ENCODE peak calls at places on chromosomes 13 and 19, in seven cellular contexts. H, Q, S, U, C, D and G are unnamed samples.

GRCh38 chr13:29196409-29197074 is 376.4 kb downstream of the MTUS2 start:
- DNase-seq in H (no peak), Q (no peak), S (peak; percentile 73), U (no peak), C (no peak), D (no peak), G (no peak)

GRCh38 chr13:30143671-30144400 is 163.5 kb downstream of the KATNAL1 start:
- DNase-seq in H (no peak), Q (no peak), S (peak; percentile 54), U (no peak), C (no peak), D (peak; percentile 57), G (no peak)

GRCh38 chr13:26370495-26370990 is 116.6 kb downstream of the CDK8 start:
- DNase-seq in H (no peak), Q (no peak), S (no peak), U (no peak), C (no peak), D (peak; percentile 2), G (no peak)

GRCh38 chr13:36275190-36276002 is 22.2 kb downstream of the CCDC169 start:
- DNase-seq in H (peak; percentile 55), Q (no peak), S (peak; percentile 59), U (no peak), C (peak; percentile 46), D (peak; percentile 85), G (no peak)

GRCh38 chr13:81762449-81762848 is 1421.5 kb upstream of the SPRY2 start:
- DNase-seq in H (no peak), Q (no peak), S (no peak), U (no peak), C (no peak), D (no peak), G (no peak)

GRCh38 chr19:10007811-10008211 is 2.5 kb downstream of the COL5A3 start:
- DNase-seq in H (no peak), Q (no peak), S (no peak), U (no peak), C (no peak), D (peak; percentile 61), G (no peak)

GRCh38 chr13:77751513-77752456 is 54.3 kb downstream of the SLAIN1 start:
- DNase-seq in H (no peak), Q (peak; percentile 39), S (peak; percentile 77), U (peak; percentile 18), C (peak; percentile 42), D (peak; percentile 63), G (no peak)

GRCh38 chr13:58852076-58852475 is 1220.5 kb downstream of the PCDH17 start:
- DNase-seq in H (no peak), Q (no peak), S (no peak), U (no peak), C (no peak), D (no peak), G (no peak)

GRCh38 chr13:25207291-25207690 is 35.2 kb upstream of the AMER2 start:
- DNase-seq in H (no peak), Q (no peak), S (no peak), U (no peak), C (no peak), D (no peak), G (no peak)

GRCh38 chr19:46016426-46017094 is 6.3 kb downstream of the PGLYRP1 start:
- DNase-seq in H (peak; percentile 69), Q (peak; percentile 83), S (peak; percentile 86), U (peak; percentile 91), C (peak; percentile 87), D (peak; percentile 81), G (peak; percentile 80)

GRCh38 chr19:48815870-48816501 is 5.2 kb upstream of the BCAT2 start:
- DNase-seq in H (peak; percentile 56), Q (no peak), S (peak; percentile 78), U (no peak), C (peak; percentile 81), D (no peak), G (no peak)

GRCh38 chr13:29594310-29594709 is 1.2 kb downstream of the SLC7A1 start:
- DNase-seq in H (peak; percentile 44), Q (peak; percentile 22), S (peak; percentile 74), U (no peak), C (peak; percentile 80), D (peak; percentile 48), G (no peak)

GRCh38 chr19:13103961-13104847 is 1.5 kb upstream of the LYL1 start:
- DNase-seq in H (no peak), Q (peak; percentile 71), S (peak; percentile 88), U (peak; percentile 97), C (no peak), D (no peak), G (peak; percentile 72)

GRCh38 chr13:55517312-55517711 is 1623.4 kb upstream of the PRR20A start:
- DNase-seq in H (no peak), Q (no peak), S (no peak), U (no peak), C (no peak), D (no peak), G (no peak)
- TF ChIP-seq CTCF in H (no peak), Q (no peak), S (no peak), U (no peak), C (no peak), D (no peak), G (peak; percentile 47)

DNA sequence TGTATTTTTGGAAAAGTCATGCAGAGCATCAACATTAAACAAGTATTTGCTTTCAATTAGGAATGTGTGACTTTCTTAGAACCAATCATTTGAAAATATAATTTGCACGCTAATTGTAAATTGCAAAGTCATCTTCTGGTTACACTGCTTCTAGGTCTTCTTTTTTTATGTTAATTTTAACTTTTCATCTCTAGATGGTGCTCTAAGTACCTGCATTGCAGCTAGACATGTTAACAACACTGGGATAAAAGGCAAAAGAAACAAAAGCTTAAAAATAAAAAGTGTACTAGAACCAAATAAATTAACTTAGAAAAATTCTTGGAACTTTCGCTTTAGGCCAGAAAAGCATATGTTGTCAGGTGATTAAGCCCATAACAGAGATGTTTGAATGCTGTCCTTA is 2758.2 kb downstream of the PCDH9 start:
- DNase-seq in H (no peak), Q (no peak), S (no peak), U (no peak), C (peak; percentile 59), D (peak; percentile 72), G (no peak)
- TF ChIP-seq CTCF in H (no peak), Q (no peak), S (no peak), U (no peak), C (peak; percentile 57), D (peak; percentile 47), G (peak; percentile 37)

DNA sequence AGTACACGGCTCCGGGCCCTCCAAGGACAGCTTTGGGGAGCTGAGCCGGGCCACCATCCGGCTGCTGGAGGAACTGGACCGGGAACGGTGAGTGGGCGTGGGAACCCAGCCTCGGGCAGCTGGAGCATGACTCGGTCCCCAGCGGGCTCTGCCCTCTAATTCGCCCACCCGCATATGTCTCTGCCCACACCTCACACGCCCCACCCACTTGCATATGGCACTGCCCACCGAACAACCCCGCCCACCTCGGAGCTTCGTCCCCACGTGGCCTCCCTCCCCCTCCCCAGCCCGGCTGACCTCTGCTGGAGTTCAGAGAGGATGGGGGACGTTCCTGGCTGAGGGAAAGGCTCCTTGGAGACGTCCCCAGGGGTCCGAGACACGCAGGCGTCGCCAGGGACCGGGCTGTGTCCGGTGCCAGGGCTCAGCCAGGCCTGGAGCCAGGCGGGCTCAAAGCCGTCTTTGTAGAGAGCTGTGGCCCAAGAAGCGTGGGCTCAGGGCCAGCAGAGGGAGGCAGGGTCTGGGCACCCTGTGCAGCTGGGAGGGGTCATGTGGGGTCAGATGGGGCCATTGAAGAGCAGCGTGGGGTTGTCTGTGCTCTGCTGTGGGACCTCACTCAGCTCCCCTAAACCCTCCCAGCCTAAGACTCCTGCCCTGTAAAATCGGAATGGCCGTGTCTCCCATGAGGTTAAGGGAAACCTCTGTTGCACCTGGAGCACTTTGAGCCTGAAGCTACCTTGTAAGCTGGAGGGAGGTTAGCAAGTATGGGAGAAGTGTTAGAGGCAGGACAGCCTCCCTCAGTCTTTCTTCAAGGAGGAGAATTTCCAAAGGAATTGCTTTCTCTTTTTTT is 3.8 kb downstream of the APC2 start:
- DNase-seq in H (no peak), Q (no peak), S (no peak), U (no peak), C (peak; percentile 64), D (peak; percentile 44), G (no peak)
- TF ChIP-seq CTCF in H (no peak), Q (no peak), S (no peak), U (no peak), C (no peak), D (no peak), G (no peak)

DNA sequence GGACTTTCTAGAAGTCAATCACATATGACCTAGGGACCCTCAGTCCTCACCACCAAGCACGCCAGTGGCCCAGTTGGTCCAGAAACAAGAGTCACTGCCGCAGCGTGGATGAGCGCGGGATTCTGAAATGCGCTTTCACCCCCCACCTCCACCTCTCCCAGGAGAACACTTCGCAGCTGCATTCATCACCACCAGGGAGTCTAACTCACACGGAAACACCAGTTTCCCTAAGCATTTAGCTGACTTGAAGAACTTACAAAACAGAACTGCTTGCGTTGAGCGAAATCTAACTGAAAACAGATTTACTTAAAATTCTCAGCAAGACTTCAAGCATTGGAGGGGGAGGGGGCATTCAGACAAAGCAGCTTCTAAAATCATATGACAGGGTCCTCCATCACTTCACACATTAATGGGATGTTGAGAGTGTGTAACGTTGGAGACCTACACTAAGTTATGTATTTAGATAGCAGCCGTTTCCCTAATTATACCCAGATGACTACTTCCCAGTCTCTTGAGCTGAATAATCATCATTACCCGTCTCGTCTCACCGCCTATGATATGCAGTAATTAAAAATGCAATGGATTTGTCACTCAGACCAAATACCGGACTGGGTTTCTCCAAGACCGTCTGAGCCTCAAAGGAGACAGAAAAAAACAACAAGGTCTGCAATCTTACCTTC is 258.3 kb upstream of the IRS2 start:
- DNase-seq in H (no peak), Q (no peak), S (no peak), U (no peak), C (no peak), D (peak; percentile 48), G (no peak)
- TF ChIP-seq CTCF in H (no peak), Q (no peak), S (no peak), U (no peak), C (no peak), D (no peak), G (no peak)

DNA sequence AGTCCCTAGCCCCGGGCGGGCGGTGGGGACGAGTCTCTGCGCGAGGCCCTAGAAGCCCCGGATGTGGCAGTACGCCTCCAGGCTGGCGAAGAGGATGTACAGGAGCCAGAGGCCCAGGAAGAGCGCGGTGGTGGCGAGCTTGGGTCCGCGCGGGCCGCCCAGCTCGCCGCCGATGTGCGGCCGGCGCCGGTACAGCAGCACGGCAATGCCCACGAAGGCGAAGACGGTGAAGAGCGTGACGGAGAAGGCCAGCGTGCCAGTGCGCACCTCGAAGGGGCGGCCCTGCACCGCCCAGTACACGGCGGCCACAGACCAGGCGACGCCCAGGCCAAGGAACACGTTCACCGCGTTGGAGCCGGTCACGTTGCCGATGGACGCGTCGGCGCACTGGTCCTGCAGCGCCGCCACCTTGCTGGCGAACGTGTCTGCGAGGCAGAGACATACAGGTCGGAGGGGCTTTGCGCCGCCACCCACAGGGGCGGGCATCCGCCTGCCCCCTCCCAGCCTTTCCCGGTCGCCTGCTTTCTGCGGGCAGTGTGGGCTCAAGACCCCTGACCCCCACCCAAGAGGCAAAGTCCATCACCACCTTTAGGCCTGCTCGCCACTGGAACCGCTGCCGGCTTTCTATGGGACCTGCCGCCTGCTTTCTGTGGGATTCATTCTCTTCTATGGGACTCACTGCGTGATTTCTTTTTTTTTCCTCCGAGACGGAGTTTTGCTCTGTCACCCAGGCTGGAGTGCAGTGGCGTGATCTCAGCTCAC is 10.9 kb upstream of the MEIS3 start:
- DNase-seq in H (peak; percentile 32), Q (no peak), S (peak; percentile 38), U (no peak), C (no peak), D (peak; percentile 64), G (no peak)
- TF ChIP-seq CTCF in H (peak; percentile 60), Q (no peak), S (no peak), U (no peak), C (no peak), D (no peak), G (no peak)